ENCODE peak calls at places on chromosomes 12 and 14, in seven cellular contexts. A is IMR-90, G is H1, F is H9, V is neuronal stem cell, H is trophoblast cell, U is mesenchymal stem cell. Z is an unnamed sample.

GRCh38 chr14:61420326-61420725 is 98.9 kb downstream of the PRKCH start:
- DNase-seq in A (peak), G (no peak), F (no peak), V (no peak), H (peak), U (no peak), Z (peak)

GRCh38 chr12:68521321-68521839 is 89.3 kb upstream of the RAP1B start:
- DNase-seq in A (peak), G (no peak), F (no peak), V (no peak), H (no peak), U (peak), Z (no peak)

GRCh38 chr12:54352022-54352531 is 12.2 kb downstream of the GPR84 start:
- DNase-seq in A (peak), G (peak), F (peak), V (peak), H (no peak), U (peak), Z (peak)

GRCh38 chr14:99230271-99231141 is 41.5 kb downstream of the BCL11B start:
- DNase-seq in A (no peak), G (no peak), F (peak), V (no peak), H (no peak), U (no peak), Z (peak)

GRCh38 chr12:40325349-40325960 is 100.7 kb downstream of the LRRK2 start:
- DNase-seq in A (peak), G (no peak), F (peak), V (no peak), H (peak), U (peak), Z (peak)

GRCh38 chr12:46770501-46771183 is 55.2 kb downstream of the SLC38A4 start:
- DNase-seq in A (peak), G (no peak), F (no peak), V (peak), H (peak), U (peak), Z (peak)

GRCh38 chr12:46959484-46959883 is 119.9 kb upstream of the PCED1B start:
- DNase-seq in A (peak), G (no peak), F (no peak), V (no peak), H (peak), U (peak), Z (no peak)

GRCh38 chr12:1616233-1617066 is 12.6 kb upstream of the WNT5B start:
- DNase-seq in A (no peak), G (no peak), F (no peak), V (no peak), H (no peak), U (no peak), Z (no peak)

GRCh38 chr12:15708396-15709070 is 80.7 kb downstream of the EPS8 start:
- DNase-seq in A (no peak), G (no peak), F (no peak), V (no peak), H (no peak), U (no peak), Z (no peak)

GRCh38 chr14:106218189-106218588 is 691.8 kb downstream of the TMEM121 start:
- DNase-seq in A (no peak), G (no peak), F (no peak), V (no peak), H (no peak), U (no peak), Z (no peak)

GRCh38 chr12:57522887-57523705 is 472 bp downstream of the MBD6 start:
- DNase-seq in A (peak), G (peak), F (no peak), V (peak), H (no peak), U (peak), Z (peak)

GRCh38 chr14:75566752-75567151 is 11.7 kb upstream of the FLVCR2 start:
- DNase-seq in A (no peak), G (no peak), F (no peak), V (no peak), H (no peak), U (no peak), Z (no peak)

GRCh38 chr14:102279688-102280348 is 25.1 kb downstream of the MOK start:
- DNase-seq in A (peak), G (no peak), F (no peak), V (no peak), H (peak), U (peak), Z (peak)

GRCh38 chr14:53545217-53545616 is 392.1 kb upstream of the DDHD1 start:
- DNase-seq in A (no peak), G (no peak), F (no peak), V (no peak), H (no peak), U (no peak), Z (no peak)

GRCh38 chr12:109130297-109130696 is 13.9 kb downstream of the ACACB start:
- DNase-seq in A (no peak), G (no peak), F (no peak), V (no peak), H (no peak), U (no peak), Z (no peak)

GRCh38 chr12:91460457-91460856 is 277.8 kb upstream of the DCN start:
- DNase-seq in A (no peak), G (no peak), F (no peak), V (no peak), H (no peak), U (no peak), Z (no peak)

GRCh38 chr14:36361210-36361853 is 40.9 kb upstream of the MBIP start:
- DNase-seq in A (no peak), G (no peak), F (no peak), V (no peak), H (no peak), U (no peak), Z (no peak)

GRCh38 chr12:18861287-18861858 is 123.5 kb downstream of the CAPZA3 start:
- DNase-seq in A (peak), G (no peak), F (no peak), V (no peak), H (no peak), U (peak), Z (no peak)

GRCh38 chr12:108313609-108314331 is 25.3 kb downstream of the CMKLR1 start:
- DNase-seq in A (no peak), G (no peak), F (no peak), V (no peak), H (no peak), U (no peak), Z (peak)

GRCh38 chr12:80763874-80764273 is 47.2 kb downstream of the MYF5 start:
- DNase-seq in A (peak), G (no peak), F (no peak), V (peak), H (peak), U (peak), Z (peak)

GRCh38 chr14:95313246-95313645 is 6.5 kb downstream of the CLMN start:
- DNase-seq in A (no peak), G (no peak), F (no peak), V (no peak), H (no peak), U (no peak), Z (no peak)

GRCh38 chr12:47312147-47312546 is 232.4 kb upstream of the AMIGO2 start:
- DNase-seq in A (no peak), G (no peak), F (no peak), V (no peak), H (no peak), U (no peak), Z (no peak)

GRCh38 chr12:123389560-123390351 is 5.8 kb downstream of the KMT5A start:
- DNase-seq in A (no peak), G (peak), F (peak), V (no peak), H (peak), U (peak), Z (peak)

GRCh38 chr14:66772146-66772545 is 264.2 kb downstream of the GPHN start:
- DNase-seq in A (no peak), G (no peak), F (no peak), V (no peak), H (no peak), U (no peak), Z (no peak)

GRCh38 chr14:70955543-70956480 is 48.6 kb downstream of the PCNX1 start:
- DNase-seq in A (peak), G (no peak), F (no peak), V (no peak), H (no peak), U (peak), Z (peak)

GRCh38 chr14:74309125-74309654 is 6.5 kb upstream of the ABCD4 start:
- DNase-seq in A (no peak), G (no peak), F (no peak), V (no peak), H (no peak), U (no peak), Z (no peak)

GRCh38 chr12:108773798-108774788 is 42.8 kb upstream of the CORO1C start:
- DNase-seq in A (peak), G (peak), F (peak), V (no peak), H (peak), U (peak), Z (peak)

GRCh38 chr12:60172266-60172665 is 576.4 kb downstream of the SLC16A7 start:
- DNase-seq in A (peak), G (no peak), F (no peak), V (no peak), H (no peak), U (no peak), Z (no peak)

GRCh38 chr12:21149849-21150248 is 18.9 kb downstream of the SLCO1B1 start:
- DNase-seq in A (no peak), G (no peak), F (peak), V (no peak), H (no peak), U (no peak), Z (no peak)

GRCh38 chr14:84234281-84234680 is 1295.7 kb upstream of the FLRT2 start:
- DNase-seq in A (no peak), G (no peak), F (no peak), V (no peak), H (peak), U (no peak), Z (no peak)

GRCh38 chr12:100904270-100904669 is 109.7 kb downstream of the ANO4 start:
- DNase-seq in A (peak), G (no peak), F (no peak), V (no peak), H (peak), U (peak), Z (no peak)

GRCh38 chr12:110565919-110566871 is 16.9 kb downstream of the PPTC7 start:
- DNase-seq in A (no peak), G (peak), F (no peak), V (no peak), H (peak), U (no peak), Z (peak)

GRCh38 chr12:89657739-89658138 is 50.9 kb downstream of the ATP2B1 start:
- DNase-seq in A (no peak), G (no peak), F (no peak), V (no peak), H (no peak), U (no peak), Z (no peak)

GRCh38 chr14:34713681-34714319 is 593 bp downstream of the CFL2 start:
- DNase-seq in A (peak), G (no peak), F (no peak), V (peak), H (peak), U (peak), Z (peak)

GRCh38 chr12:65664715-65665250 is 159.5 kb upstream of the HMGA2 start:
- DNase-seq in A (no peak), G (no peak), F (no peak), V (no peak), H (no peak), U (no peak), Z (no peak)

GRCh38 chr12:278046-278445 is 15.4 kb upstream of the SLC6A13 start:
- DNase-seq in A (no peak), G (no peak), F (no peak), V (no peak), H (no peak), U (no peak), Z (no peak)

GRCh38 chr12:116186482-116187157 is 90.9 kb downstream of the MED13L start:
- DNase-seq in A (no peak), G (no peak), F (no peak), V (no peak), H (no peak), U (peak), Z (no peak)

GRCh38 chr12:7441216-7441615 is 2.7 kb downstream of the CD163L1 start:
- DNase-seq in A (no peak), G (no peak), F (no peak), V (no peak), H (no peak), U (no peak), Z (no peak)

GRCh38 chr14:89129570-89129969 is 287.5 kb downstream of the FOXN3 start:
- DNase-seq in A (no peak), G (no peak), F (no peak), V (no peak), H (no peak), U (no peak), Z (no peak)

GRCh38 chr14:89126461-89126860 is 290.6 kb downstream of the FOXN3 start:
- DNase-seq in A (no peak), G (no peak), F (no peak), V (no peak), H (no peak), U (no peak), Z (no peak)

GRCh38 chr14:89134640-89135039 is 282.4 kb downstream of the FOXN3 start:
- DNase-seq in A (no peak), G (no peak), F (no peak), V (no peak), H (no peak), U (no peak), Z (no peak)

GRCh38 chr14:89128616-89129015 is 288.4 kb downstream of the FOXN3 start:
- DNase-seq in A (no peak), G (no peak), F (no peak), V (no peak), H (no peak), U (no peak), Z (no peak)

DNA sequence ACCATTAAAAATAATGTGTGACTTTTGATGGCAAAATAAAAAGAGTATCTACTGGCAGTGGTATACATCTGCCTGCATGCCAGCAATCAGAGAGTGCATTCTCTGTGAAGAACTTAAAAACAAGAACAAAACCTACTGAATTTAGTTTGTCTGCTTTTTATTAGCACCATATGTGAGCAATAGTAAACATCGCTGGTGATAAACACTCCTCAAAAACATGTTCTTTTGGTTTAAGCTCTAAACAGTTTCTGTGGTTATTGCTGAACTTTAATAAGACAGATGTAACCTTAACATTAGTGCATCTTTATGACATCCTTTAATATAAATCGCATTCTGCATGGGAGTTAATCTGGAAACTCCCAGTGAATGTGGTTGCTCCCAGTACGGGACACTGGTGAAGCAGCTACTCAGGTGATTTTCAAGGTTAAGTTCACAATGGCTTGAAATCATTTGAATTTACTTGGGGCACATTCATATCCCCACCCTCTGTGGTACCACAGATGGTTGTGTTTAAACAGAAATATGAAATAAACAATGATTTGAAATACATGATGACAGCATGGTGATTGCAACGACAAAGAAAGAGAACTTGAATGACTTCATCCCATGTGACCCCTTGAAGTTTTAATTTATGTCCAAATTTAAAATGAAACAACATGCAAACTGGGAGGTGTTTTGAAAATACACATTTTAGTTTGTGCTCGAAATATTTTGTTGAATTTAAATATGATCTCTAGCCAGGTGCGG is 285.9 kb downstream of the FOXN3 start:
- DNase-seq in A (no peak), G (no peak), F (no peak), V (no peak), H (no peak), U (no peak), Z (no peak)
- H3K4ac ChIP-seq in A (no peak), G (no peak), F (no peak), V (no peak), H (no peak), U (no peak), Z (no peak)

GRCh38 chr14:45227566-45227965 is 25.4 kb downstream of the MIS18BP1 start:
- DNase-seq in A (peak), G (no peak), F (no peak), V (no peak), H (no peak), U (no peak), Z (no peak)

DNA sequence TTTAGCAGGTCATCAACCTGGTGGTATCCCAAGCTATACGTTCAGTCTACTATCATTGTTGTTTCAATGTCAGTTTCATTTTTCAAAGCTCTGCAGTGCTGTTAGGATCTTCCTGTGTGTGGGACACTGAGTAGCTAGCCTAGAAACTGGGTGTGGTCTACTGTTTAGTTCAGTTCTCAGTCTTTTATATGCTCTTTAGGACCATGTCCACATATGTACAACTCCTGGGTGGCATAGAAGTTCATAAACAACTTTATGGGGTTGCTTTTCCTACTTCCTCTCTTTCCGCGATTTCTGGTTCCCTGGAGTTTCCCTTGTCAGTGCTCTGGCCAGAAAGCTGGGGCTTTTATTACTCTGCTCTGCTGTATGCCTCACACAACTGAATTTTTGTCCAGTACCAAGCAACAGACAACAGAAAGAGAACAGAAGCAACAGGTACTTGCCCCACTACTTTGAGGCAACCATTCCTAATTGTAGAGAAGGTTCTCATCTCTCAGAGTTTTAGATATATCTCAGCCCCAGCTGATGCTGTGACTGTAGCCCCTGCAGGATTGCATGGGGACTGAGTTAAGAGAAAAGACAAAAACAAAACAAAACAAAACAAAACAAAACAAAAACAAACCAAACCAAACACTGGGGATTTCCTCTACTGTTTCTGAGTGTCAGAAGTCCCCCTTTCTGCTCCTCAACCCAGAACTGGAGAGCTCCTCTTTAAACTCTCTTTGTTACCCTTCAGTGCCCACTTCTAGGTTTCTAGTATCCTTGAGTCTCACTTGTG is 30.3 kb downstream of the MIS18BP1 start:
- DNase-seq in A (no peak), G (no peak), F (no peak), V (no peak), H (no peak), U (no peak), Z (no peak)
- H3K23ac ChIP-seq in A (no peak), G (no peak), F (no peak), V (no peak), H (peak), U (no peak), Z (no peak)

DNA sequence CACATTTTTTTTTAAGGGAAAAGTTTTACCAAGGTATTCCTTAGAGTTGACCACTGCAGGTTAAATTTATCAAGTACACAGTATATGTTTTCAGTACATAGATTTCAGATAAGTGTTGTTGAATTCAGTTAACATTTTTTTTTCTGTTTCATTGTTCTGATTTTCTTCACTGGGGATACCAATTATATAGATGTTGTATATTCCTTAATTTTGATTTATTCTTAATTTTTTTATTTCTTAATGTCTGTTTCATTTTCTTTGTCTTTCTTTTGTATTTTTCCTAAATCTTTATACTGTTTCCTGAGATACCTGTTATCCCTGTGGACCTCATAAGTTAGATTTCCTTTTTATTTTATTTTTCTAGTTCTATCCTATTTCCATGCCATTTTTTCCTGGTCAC is 234.8 kb downstream of the TTC6 start:
- DNase-seq in A (no peak), G (no peak), F (no peak), V (no peak), H (no peak), U (no peak), Z (no peak)
- H3K4ac ChIP-seq in A (no peak), G (no peak), F (no peak), V (no peak), H (no peak), U (no peak), Z (no peak)

GRCh38 chr14:58327019-58327418 is 28.7 kb downstream of the ARID4A start:
- DNase-seq in A (no peak), G (no peak), F (no peak), V (no peak), H (no peak), U (no peak), Z (no peak)
- H3K23ac ChIP-seq in A (no peak), G (no peak), F (no peak), V (no peak), H (no peak), U (no peak), Z (no peak)

GRCh38 chr12:41441180-41441579 is 253.1 kb downstream of the PDZRN4 start:
- DNase-seq in A (no peak), G (no peak), F (no peak), V (no peak), H (no peak), U (no peak), Z (no peak)
- H3K4ac ChIP-seq in A (no peak), G (no peak), F (no peak), V (no peak), H (no peak), U (no peak), Z (no peak)

DNA sequence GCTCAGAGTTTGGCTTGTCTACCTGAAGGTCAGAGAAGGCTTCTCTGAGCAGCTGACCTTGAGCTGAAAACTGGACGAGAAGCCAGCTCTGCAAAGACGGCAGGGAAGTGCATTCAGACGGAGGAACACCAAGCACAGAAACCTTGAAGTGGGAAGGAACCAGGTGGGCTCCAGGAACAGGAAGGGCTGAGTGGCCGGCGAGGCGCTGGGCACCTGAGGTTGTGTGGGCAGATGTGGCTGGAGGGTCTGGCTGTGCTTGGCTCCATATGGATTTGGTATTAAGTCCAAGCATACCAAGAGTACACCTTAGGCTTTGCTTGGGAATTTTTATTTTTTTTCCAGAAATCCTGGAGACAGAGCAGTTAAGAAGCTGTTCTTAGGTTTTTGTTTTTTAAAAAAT is 130.6 kb downstream of the SCARB1 start:
- DNase-seq in A (no peak), G (no peak), F (no peak), V (no peak), H (no peak), U (no peak), Z (no peak)
- H3K23ac ChIP-seq in A (no peak), G (no peak), F (no peak), V (no peak), H (no peak), U (peak), Z (no peak)

GRCh38 chr12:129337413-129337812 is 484.1 kb downstream of the GLT1D1 start:
- DNase-seq in A (no peak), G (no peak), F (peak), V (no peak), H (no peak), U (no peak), Z (no peak)
- H3K4ac ChIP-seq in A (no peak), G (no peak), F (no peak), V (peak), H (no peak), U (no peak), Z (no peak)

GRCh38 chr12:29426516-29426915 is 45.5 kb upstream of the ERGIC2 start:
- DNase-seq in A (no peak), G (no peak), F (no peak), V (no peak), H (no peak), U (no peak), Z (no peak)
- H3K23ac ChIP-seq in A (no peak), G (no peak), F (no peak), V (no peak), H (no peak), U (no peak), Z (no peak)